ENCODE peak calls at places on chromosome 18, in four cellular contexts. F is NCI-H460, U is tibial nerve, D is heart right ventricle. G is an unnamed sample.

GRCh38 chr18:72325307-72325706 is 218.8 kb downstream of the CBLN2 start:
- DNase-seq in F (no peak), U (no peak), D (no peak), G (no peak)

GRCh38 chr18:37407571-37407970 is 158.0 kb downstream of the CELF4 start:
- DNase-seq in F (no peak), U (no peak), D (no peak), G (no peak)

GRCh38 chr18:3305354-3305762 is 43.4 kb downstream of the MYL12B start:
- DNase-seq in F (no peak), U (no peak), D (no peak), G (no peak)

GRCh38 chr18:11071300-11071699 is 78.1 kb downstream of the PIEZO2 start:
- DNase-seq in F (no peak), U (no peak), D (no peak), G (peak)

GRCh38 chr18:66560092-66560491 is 43.8 kb downstream of the CDH19 start:
- DNase-seq in F (peak), U (no peak), D (no peak), G (no peak)

GRCh38 chr18:11148655-11149440 is 521 bp downstream of the PIEZO2 start:
- DNase-seq in F (no peak), U (no peak), D (no peak), G (peak)

GRCh38 chr18:43571078-43571689 is 293.9 kb upstream of the SYT4 start:
- DNase-seq in F (peak), U (no peak), D (no peak), G (no peak)

GRCh38 chr18:63339920-63340484 is 20.4 kb upstream of the BCL2 start:
- DNase-seq in F (no peak), U (no peak), D (no peak), G (no peak)

GRCh38 chr18:31697351-31698298 is 13.2 kb upstream of the B4GALT6 start:
- DNase-seq in F (no peak), U (no peak), D (no peak), G (no peak)

GRCh38 chr18:58937913-58938312 is 73.2 kb downstream of the ZNF532 start:
- DNase-seq in F (no peak), U (no peak), D (no peak), G (no peak)

GRCh38 chr18:45122510-45122909 is 441.8 kb downstream of the SETBP1 start:
- DNase-seq in F (no peak), U (no peak), D (no peak), G (no peak)

GRCh38 chr18:3652380-3653262 is 202.6 kb downstream of the TGIF1 start:
- DNase-seq in F (peak), U (no peak), D (peak), G (no peak)

GRCh38 chr18:11883153-11883552 is 25.0 kb downstream of the MPPE1 start:
- DNase-seq in F (no peak), U (no peak), D (no peak), G (no peak)

GRCh38 chr18:47720741-47721140 is 209.7 kb downstream of the SMAD2 start:
- DNase-seq in F (no peak), U (no peak), D (no peak), G (no peak)

GRCh38 chr18:616380-616995 is 19.7 kb downstream of the CLUL1 start:
- DNase-seq in F (peak), U (no peak), D (no peak), G (no peak)

GRCh38 chr18:78410094-78410786 is 569.4 kb upstream of the SALL3 start:
- DNase-seq in F (no peak), U (no peak), D (no peak), G (no peak)

GRCh38 chr18:3179430-3180089 is 40.2 kb downstream of the MYOM1 start:
- DNase-seq in F (no peak), U (no peak), D (no peak), G (no peak)

GRCh38 chr18:49588971-49589370 is 27.1 kb downstream of the LIPG start:
- DNase-seq in F (no peak), U (no peak), D (no peak), G (no peak)

GRCh38 chr18:35376742-35377695 is at the start of gene ZNF396:
- DNase-seq in F (peak), U (peak), D (peak), G (peak)

GRCh38 chr18:45248240-45248903 is 366.9 kb upstream of the SLC14A2 start:
- DNase-seq in F (no peak), U (no peak), D (no peak), G (no peak)

GRCh38 chr18:69444221-69444620 is 43.5 kb downstream of the DOK6 start:
- DNase-seq in F (no peak), U (no peak), D (no peak), G (no peak)

GRCh38 chr18:28120811-28121210 is 56.1 kb downstream of the CDH2 start:
- DNase-seq in F (no peak), U (no peak), D (no peak), G (no peak)

GRCh38 chr18:55559735-55560134 is 28.3 kb downstream of the TCF4 start:
- DNase-seq in F (no peak), U (no peak), D (peak), G (no peak)

GRCh38 chr18:44852216-44852615 is 171.5 kb downstream of the SETBP1 start:
- DNase-seq in F (no peak), U (no peak), D (no peak), G (no peak)

GRCh38 chr18:70366670-70367069 is 77.8 kb downstream of the SOCS6 start:
- DNase-seq in F (no peak), U (no peak), D (no peak), G (no peak)